ENCODE peak calls at places on chromosomes 7 and 10, in six cellular contexts. Q, Z, U, L, J and M are unnamed samples.

GRCh38 chr10:102660891-102661613 is 16.8 kb downstream of the TRIM8 start:
- DNase-seq in Q (peak; percentile 92), Z (peak; percentile 67), U (no peak), L (no peak), J (no peak), M (no peak)

GRCh38 chr10:69333205-69333604 is 54.9 kb downstream of the HK1 start:
- DNase-seq in Q (no peak), Z (no peak), U (no peak), L (no peak), J (peak; percentile 74), M (no peak)

GRCh38 chr7:70775570-70776156 is 356.3 kb upstream of the GALNT17 start:
- DNase-seq in Q (peak; percentile 77), Z (peak; percentile 41), U (peak; percentile 6), L (no peak), J (peak; percentile 24), M (no peak)

GRCh38 chr7:16492513-16493062 is 27.1 kb upstream of the SOSTDC1 start:
- DNase-seq in Q (no peak), Z (no peak), U (no peak), L (no peak), J (peak; percentile 54), M (no peak)

GRCh38 chr10:45227042-45227441 is 88.4 kb downstream of the OR13A1 start:
- DNase-seq in Q (no peak), Z (no peak), U (no peak), L (no peak), J (no peak), M (no peak)

GRCh38 chr10:10623958-10624590 is 393.6 kb upstream of the CELF2 start:
- DNase-seq in Q (no peak), Z (peak; percentile 56), U (no peak), L (no peak), J (no peak), M (no peak)

GRCh38 chr7:18352339-18353255 is 143.0 kb upstream of the HDAC9 start:
- DNase-seq in Q (peak; percentile 61), Z (peak; percentile 78), U (peak; percentile 52), L (no peak), J (peak; percentile 80), M (peak; percentile 60)

GRCh38 chr7:143016996-143017395 is 9.9 kb downstream of the OR9A2 start:
- DNase-seq in Q (no peak), Z (peak; percentile 38), U (no peak), L (no peak), J (no peak), M (no peak)

GRCh38 chr7:91330378-91331295 is 66.4 kb downstream of the FZD1 start:
- DNase-seq in Q (no peak), Z (peak; percentile 43), U (no peak), L (no peak), J (no peak), M (no peak)

GRCh38 chr7:1555813-1556540 is at the start of gene TMEM184A:
- DNase-seq in Q (peak; percentile 51), Z (no peak), U (peak; percentile 91), L (no peak), J (peak; percentile 66), M (no peak)

GRCh38 chr7:75977741-75978140 is 16.7 kb downstream of the TMEM120A start:
- DNase-seq in Q (no peak), Z (peak; percentile 87), U (no peak), L (no peak), J (no peak), M (no peak)

GRCh38 chr10:11043446-11044127 is 25.9 kb downstream of the CELF2 start:
- DNase-seq in Q (no peak), Z (no peak), U (no peak), L (no peak), J (no peak), M (no peak)

GRCh38 chr10:452512-453504 is 236.7 kb downstream of the DIP2C start:
- DNase-seq in Q (no peak), Z (no peak), U (no peak), L (peak; percentile 82), J (no peak), M (no peak)

GRCh38 chr7:17485368-17485767 is 186.9 kb downstream of the AHR start:
- DNase-seq in Q (no peak), Z (no peak), U (no peak), L (no peak), J (no peak), M (no peak)

GRCh38 chr7:138979988-138980574 is 1.1 kb downstream of the KIAA1549 start:
- DNase-seq in Q (no peak), Z (no peak), U (no peak), L (peak; percentile 53), J (peak; percentile 21), M (no peak)

GRCh38 chr7:128361463-128362441 is at the start of gene PRRT4:
- DNase-seq in Q (no peak), Z (no peak), U (peak; percentile 45), L (no peak), J (no peak), M (peak; percentile 56)

GRCh38 chr10:77872947-77873557 is 53.5 kb downstream of the DLG5 start:
- DNase-seq in Q (no peak), Z (no peak), U (no peak), L (no peak), J (no peak), M (no peak)

GRCh38 chr7:152733286-152733934 is 26.1 kb upstream of the ACTR3B start:
- DNase-seq in Q (no peak), Z (peak; percentile 32), U (peak; percentile 34), L (no peak), J (peak; percentile 36), M (no peak)

GRCh38 chr7:17848516-17848915 is 91.8 kb downstream of the SNX13 start:
- DNase-seq in Q (no peak), Z (no peak), U (no peak), L (no peak), J (no peak), M (no peak)

GRCh38 chr10:10489086-10489485 is 528.6 kb upstream of the CELF2 start:
- DNase-seq in Q (no peak), Z (peak; percentile 5), U (no peak), L (no peak), J (no peak), M (no peak)

GRCh38 chr7:73703985-73704639 is 15.4 kb downstream of the STX1A start:
- DNase-seq in Q (no peak), Z (peak; percentile 39), U (peak; percentile 84), L (no peak), J (peak; percentile 13), M (peak; percentile 61)

GRCh38 chr7:64997927-64998391 is 7.1 kb upstream of the ZNF117 start:
- DNase-seq in Q (no peak), Z (peak; percentile 81), U (no peak), L (no peak), J (peak; percentile 93), M (no peak)

GRCh38 chr10:58266003-58266825 is 1.5 kb downstream of the IPMK start:
- DNase-seq in Q (peak; percentile 61), Z (peak; percentile 83), U (peak; percentile 46), L (no peak), J (peak; percentile 81), M (no peak)

GRCh38 chr7:40232242-40232929 is 97.6 kb downstream of the SUGCT start:
- DNase-seq in Q (peak; percentile 69), Z (peak; percentile 77), U (peak; percentile 56), L (no peak), J (peak; percentile 49), M (peak; percentile 29)

GRCh38 chr7:150755473-150756099 is 18.4 kb downstream of the GIMAP5 start:
- DNase-seq in Q (peak; percentile 83), Z (peak; percentile 59), U (no peak), L (no peak), J (no peak), M (no peak)

GRCh38 chr7:20112646-20113045 is 104.5 kb downstream of the MACC1 start:
- DNase-seq in Q (no peak), Z (no peak), U (no peak), L (no peak), J (no peak), M (no peak)

GRCh38 chr10:1643161-1643910 is 94.0 kb downstream of the ADARB2 start:
- DNase-seq in Q (peak; percentile 80), Z (no peak), U (peak; percentile 9), L (no peak), J (no peak), M (peak; percentile 72)
- TF ChIP-seq CTCF in Q (no peak), Z (no peak), U (no peak), L (no peak), J (no peak), M (no peak)

DNA sequence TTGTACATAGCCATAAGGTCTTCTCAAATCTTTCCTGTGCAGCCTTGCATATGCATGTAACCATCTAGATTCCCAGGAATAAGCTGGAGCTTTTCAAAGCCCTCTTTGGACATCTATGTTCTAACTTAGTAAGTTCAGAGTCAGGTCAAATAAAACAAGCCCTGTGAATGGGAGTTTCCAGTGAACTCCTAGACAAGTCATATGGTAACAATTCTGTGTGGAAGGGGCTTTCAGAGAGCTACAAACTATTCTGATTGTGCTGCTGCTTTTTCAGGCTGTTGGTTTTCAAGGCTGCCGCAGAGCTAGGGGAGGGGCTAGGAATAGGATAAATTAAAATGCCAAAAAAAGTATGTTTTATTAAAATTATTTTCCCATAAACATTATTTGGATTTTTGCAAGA is 208.4 kb upstream of the AKR1E2 start:
- DNase-seq in Q (peak; percentile 16), Z (no peak), U (no peak), L (no peak), J (no peak), M (no peak)
- TF ChIP-seq CTCF in Q (no peak), Z (no peak), U (no peak), L (no peak), J (no peak), M (no peak)

GRCh38 chr7:28536259-28536658 is 123.9 kb downstream of the CREB5 start:
- DNase-seq in Q (no peak), Z (peak; percentile 71), U (peak; percentile 31), L (no peak), J (peak; percentile 17), M (peak; percentile 9)
- TF ChIP-seq CTCF in Q (no peak), Z (peak; percentile 71), U (no peak), L (no peak), J (peak; percentile 28), M (no peak)

GRCh38 chr10:97708976-97709745 is 4.4 kb upstream of the MARVELD1 start:
- DNase-seq in Q (peak; percentile 50), Z (peak; percentile 77), U (peak; percentile 77), L (peak; percentile 95), J (peak; percentile 67), M (peak; percentile 61)

GRCh38 chr10:97707134-97707861 is 6.2 kb upstream of the MARVELD1 start:
- DNase-seq in Q (no peak), Z (no peak), U (no peak), L (no peak), J (no peak), M (no peak)

GRCh38 chr10:97711640-97712267 is 1.8 kb upstream of the MARVELD1 start:
- DNase-seq in Q (no peak), Z (no peak), U (no peak), L (no peak), J (no peak), M (no peak)

GRCh38 chr10:97708167-97708566 is 5.4 kb upstream of the MARVELD1 start:
- DNase-seq in Q (no peak), Z (no peak), U (no peak), L (no peak), J (no peak), M (no peak)

DNA sequence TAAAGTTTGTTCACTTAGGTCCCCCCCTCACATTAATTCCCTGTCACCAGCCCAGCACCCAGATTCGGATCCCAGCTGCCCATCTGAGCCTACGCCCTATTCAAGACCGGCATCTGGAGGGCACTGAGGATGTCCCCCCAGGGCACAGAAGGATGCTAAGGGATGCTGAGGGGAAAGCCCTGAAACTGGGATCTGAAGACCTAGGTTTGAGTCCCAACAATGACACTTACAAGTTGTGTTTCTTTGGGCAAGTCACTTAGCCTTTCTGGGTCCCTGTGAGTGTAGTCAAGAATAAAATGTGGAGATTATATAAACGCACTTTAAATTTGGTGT is 3.8 kb upstream of the MARVELD1 start:
- DNase-seq in Q (no peak), Z (no peak), U (no peak), L (no peak), J (no peak), M (no peak)
- TF ChIP-seq CTCF in Q (no peak), Z (no peak), U (no peak), L (no peak), J (no peak), M (no peak)

GRCh38 chr10:59754951-59755350 is 1.7 kb upstream of the MRLN start:
- DNase-seq in Q (no peak), Z (no peak), U (no peak), L (no peak), J (no peak), M (no peak)
- TF ChIP-seq CTCF in Q (no peak), Z (no peak), U (no peak), L (no peak), J (no peak), M (no peak)